ENCODE peak calls at places on chromosomes 11 and 22, in ten cellular contexts. B is H9; O is amniotic stem cell; U is NCI-H1105; D is stimulated activated CD4-positive, alpha-beta T cell treated with anti-CD3 and anti-CD28 coated beads, Interleukin-1b, Interleukin-23, amount 100 ng/mL, for 24 hours; H is right atrium auricular region; Q is heart left ventricle; F is RWPE1; R is epithelial cell of prostate; W is dermis microvascular lymphatic vessel endothelial cell. K is an unnamed sample.

GRCh38 chr11:128598755-128599154 is 11.4 kb upstream of the ETS1 start:
- DNase-seq in B (no peak), O (no peak), U (no peak), D (no peak), H (no peak), Q (no peak), F (no peak), R (no peak), W (no peak), K (no peak)

GRCh38 chr11:65132988-65133700 is 1.2 kb downstream of the SYVN1 start:
- DNase-seq in B (peak), O (no peak), U (peak), D (no peak), H (no peak), Q (peak), F (peak), R (no peak), W (no peak), K (no peak)

GRCh38 chr11:124915541-124916369 is 3.3 kb upstream of the HEPN1 start:
- DNase-seq in B (no peak), O (no peak), U (no peak), D (no peak), H (no peak), Q (no peak), F (no peak), R (no peak), W (peak), K (no peak)

GRCh38 chr11:129946965-129947364 is 51.6 kb upstream of the NFRKB start:
- DNase-seq in B (no peak), O (no peak), U (no peak), D (no peak), H (no peak), Q (no peak), F (no peak), R (no peak), W (no peak), K (no peak)

GRCh38 chr11:82326853-82327252 is 406.8 kb downstream of the FAM181B start:
- DNase-seq in B (no peak), O (no peak), U (no peak), D (no peak), H (no peak), Q (no peak), F (no peak), R (no peak), W (no peak), K (no peak)

GRCh38 chr11:20854214-20854613 is 184.8 kb downstream of the NELL1 start:
- DNase-seq in B (no peak), O (no peak), U (no peak), D (no peak), H (no peak), Q (no peak), F (no peak), R (no peak), W (no peak), K (no peak)

GRCh38 chr22:20607157-20607907 is 99.9 kb downstream of the MED15 start:
- DNase-seq in B (peak), O (no peak), U (peak), D (no peak), H (no peak), Q (no peak), F (no peak), R (no peak), W (no peak), K (no peak)

GRCh38 chr11:109695696-109696095 is 273.7 kb downstream of the C11orf87 start:
- DNase-seq in B (no peak), O (no peak), U (no peak), D (no peak), H (no peak), Q (no peak), F (no peak), R (no peak), W (no peak), K (no peak)

GRCh38 chr11:67060111-67060522 is 3.5 kb downstream of the RHOD start:
- DNase-seq in B (peak), O (no peak), U (no peak), D (no peak), H (no peak), Q (no peak), F (peak), R (no peak), W (no peak), K (no peak)

GRCh38 chr22:32334640-32335365 is 22.9 kb upstream of the RFPL3 start:
- DNase-seq in B (peak), O (no peak), U (no peak), D (no peak), H (peak), Q (no peak), F (no peak), R (no peak), W (no peak), K (no peak)

GRCh38 chr22:19820880-19821522 is 33.7 kb downstream of the GNB1L start:
- DNase-seq in B (peak), O (no peak), U (no peak), D (no peak), H (no peak), Q (no peak), F (no peak), R (no peak), W (peak), K (no peak)

GRCh38 chr11:119727523-119728081 is 1.4 kb downstream of the NECTIN1 start:
- DNase-seq in B (peak), O (no peak), U (peak), D (no peak), H (no peak), Q (no peak), F (no peak), R (no peak), W (peak), K (no peak)

GRCh38 chr11:128422576-128423370 is 164.6 kb downstream of the ETS1 start:
- DNase-seq in B (no peak), O (no peak), U (peak), D (peak), H (no peak), Q (peak), F (no peak), R (no peak), W (no peak), K (peak)

GRCh38 chr11:71843858-71844257 is 10.9 kb downstream of the DEFB108B start:
- DNase-seq in B (peak), O (no peak), U (no peak), D (no peak), H (no peak), Q (peak), F (no peak), R (no peak), W (no peak), K (no peak)

GRCh38 chr11:117456027-117456720 is 128.5 kb downstream of the CEP164 start:
- DNase-seq in B (no peak), O (no peak), U (no peak), D (no peak), H (no peak), Q (no peak), F (no peak), R (no peak), W (no peak), K (peak)

GRCh38 chr11:63635762-63636465 is 21.7 kb upstream of the PLAAT3 start:
- DNase-seq in B (peak), O (peak), U (peak), D (peak), H (peak), Q (no peak), F (peak), R (no peak), W (peak), K (peak)

GRCh38 chr11:105553015-105553414 is 56.9 kb upstream of the GRIA4 start:
- DNase-seq in B (no peak), O (no peak), U (no peak), D (no peak), H (no peak), Q (no peak), F (no peak), R (no peak), W (no peak), K (no peak)

GRCh38 chr22:48146426-48146825 is 1384.0 kb downstream of the TBC1D22A start:
- DNase-seq in B (no peak), O (no peak), U (peak), D (no peak), H (no peak), Q (no peak), F (no peak), R (no peak), W (no peak), K (no peak)

GRCh38 chr22:22023581-22024137 is 41.1 kb upstream of the TOP3B start:
- DNase-seq in B (no peak), O (no peak), U (no peak), D (no peak), H (no peak), Q (no peak), F (no peak), R (no peak), W (peak), K (no peak)

GRCh38 chr11:109783017-109783416 is 310.2 kb upstream of the ZC3H12C start:
- DNase-seq in B (no peak), O (no peak), U (no peak), D (no peak), H (no peak), Q (no peak), F (no peak), R (no peak), W (no peak), K (no peak)

GRCh38 chr11:115736146-115736545 is 231.9 kb upstream of the CADM1 start:
- DNase-seq in B (no peak), O (no peak), U (no peak), D (no peak), H (no peak), Q (no peak), F (no peak), R (no peak), W (no peak), K (no peak)

GRCh38 chr11:114275295-114275694 is 20.9 kb upstream of the NNMT start:
- DNase-seq in B (no peak), O (no peak), U (no peak), D (no peak), H (no peak), Q (peak), F (no peak), R (no peak), W (no peak), K (no peak)

GRCh38 chr11:128462189-128462588 is 125.2 kb downstream of the ETS1 start:
- DNase-seq in B (no peak), O (no peak), U (no peak), D (no peak), H (no peak), Q (no peak), F (no peak), R (no peak), W (no peak), K (no peak)

K was measured in stimulated activated CD8-positive, alpha-beta memory T cell treated with anti-CD3 and anti-CD28 coated beads, Interleukin-15, amount 100 ng/mL, for 48 hours.